ENCODE peak calls at places on chromosomes 2 and 18, in ten cellular contexts. One of them, this sample, is unnamed.

GRCh38 chr2:233409286-233409991 is 55.1 kb downstream of the DGKD start:
- DNase-seq in lung: no peak
- DNase-seq in astrocyte of the spinal cord: no peak
- DNase-seq in body of pancreas: peak
- DNase-seq in dorsolateral prefrontal cortex: no peak
- DNase-seq in right lobe of liver: no peak
- DNase-seq in CD8-positive, alpha-beta T cell: no peak
- DNase-seq in tibial artery: peak
- DNase-seq in astrocyte of the cerebellum: no peak
- DNase-seq in lower lobe of right lung: no peak
- DNase-seq in this sample: no peak

GRCh38 chr2:239829326-239829725 is 195.8 kb downstream of the NDUFA10 start:
- DNase-seq in CD8-positive, alpha-beta T cell: no peak
- DNase-seq in right lobe of liver: peak
- DNase-seq in tibial artery: no peak
- DNase-seq in astrocyte of the cerebellum: no peak
- DNase-seq in astrocyte of the spinal cord: no peak
- DNase-seq in lung: peak
- DNase-seq in body of pancreas: no peak
- DNase-seq in lower lobe of right lung: no peak
- DNase-seq in dorsolateral prefrontal cortex: peak
- DNase-seq in this sample: no peak

GRCh38 chr2:134124047-134124753 is 129.7 kb upstream of the MGAT5 start:
- DNase-seq in astrocyte of the spinal cord: no peak
- DNase-seq in right lobe of liver: no peak
- DNase-seq in tibial artery: no peak
- DNase-seq in body of pancreas: no peak
- DNase-seq in lower lobe of right lung: no peak
- DNase-seq in astrocyte of the cerebellum: no peak
- DNase-seq in dorsolateral prefrontal cortex: no peak
- DNase-seq in CD8-positive, alpha-beta T cell: no peak
- DNase-seq in lung: no peak
- DNase-seq in this sample: no peak

GRCh38 chr2:143787674-143788073 is 658.5 kb downstream of the ARHGAP15 start:
- DNase-seq in CD8-positive, alpha-beta T cell: no peak
- DNase-seq in astrocyte of the cerebellum: no peak
- DNase-seq in lung: no peak
- DNase-seq in tibial artery: no peak
- DNase-seq in astrocyte of the spinal cord: no peak
- DNase-seq in dorsolateral prefrontal cortex: no peak
- DNase-seq in right lobe of liver: no peak
- DNase-seq in body of pancreas: no peak
- DNase-seq in lower lobe of right lung: no peak
- DNase-seq in this sample: no peak

GRCh38 chr2:226184940-226185575 is 614.6 kb downstream of the IRS1 start:
- DNase-seq in astrocyte of the cerebellum: peak
- DNase-seq in lung: no peak
- DNase-seq in astrocyte of the spinal cord: peak
- DNase-seq in body of pancreas: no peak
- DNase-seq in dorsolateral prefrontal cortex: no peak
- DNase-seq in CD8-positive, alpha-beta T cell: no peak
- DNase-seq in tibial artery: no peak
- DNase-seq in right lobe of liver: no peak
- DNase-seq in lower lobe of right lung: no peak
- DNase-seq in this sample: no peak

GRCh38 chr2:143842836-143843235 is 677.1 kb downstream of the ZEB2 start:
- DNase-seq in body of pancreas: no peak
- DNase-seq in tibial artery: no peak
- DNase-seq in CD8-positive, alpha-beta T cell: no peak
- DNase-seq in right lobe of liver: no peak
- DNase-seq in lower lobe of right lung: no peak
- DNase-seq in astrocyte of the cerebellum: no peak
- DNase-seq in lung: no peak
- DNase-seq in dorsolateral prefrontal cortex: no peak
- DNase-seq in astrocyte of the spinal cord: no peak
- DNase-seq in this sample: no peak

GRCh38 chr2:27897755-27898154 is 7.2 kb downstream of the BABAM2 start:
- DNase-seq in tibial artery: no peak
- DNase-seq in astrocyte of the cerebellum: no peak
- DNase-seq in CD8-positive, alpha-beta T cell: no peak
- DNase-seq in body of pancreas: no peak
- DNase-seq in lower lobe of right lung: no peak
- DNase-seq in right lobe of liver: no peak
- DNase-seq in dorsolateral prefrontal cortex: no peak
- DNase-seq in astrocyte of the spinal cord: no peak
- DNase-seq in lung: no peak
- DNase-seq in this sample: no peak

GRCh38 chr2:121196849-121197155 is 88.2 kb downstream of the TFCP2L1 start:
- DNase-seq in CD8-positive, alpha-beta T cell: no peak
- DNase-seq in right lobe of liver: peak
- DNase-seq in astrocyte of the cerebellum: no peak
- DNase-seq in astrocyte of the spinal cord: no peak
- DNase-seq in lower lobe of right lung: no peak
- DNase-seq in dorsolateral prefrontal cortex: no peak
- DNase-seq in lung: no peak
- DNase-seq in tibial artery: no peak
- DNase-seq in body of pancreas: no peak
- DNase-seq in this sample: no peak

GRCh38 chr18:58529714-58530354 is 99.1 kb downstream of the ALPK2 start:
- DNase-seq in tibial artery: peak
- DNase-seq in CD8-positive, alpha-beta T cell: peak
- DNase-seq in lung: no peak
- DNase-seq in body of pancreas: peak
- DNase-seq in right lobe of liver: no peak
- DNase-seq in dorsolateral prefrontal cortex: peak
- DNase-seq in astrocyte of the spinal cord: peak
- DNase-seq in astrocyte of the cerebellum: peak
- DNase-seq in lower lobe of right lung: peak
- DNase-seq in this sample: peak

GRCh38 chr18:42183746-42184145 is 228.7 kb downstream of the PIK3C3 start:
- DNase-seq in right lobe of liver: no peak
- DNase-seq in lung: no peak
- DNase-seq in CD8-positive, alpha-beta T cell: no peak
- DNase-seq in lower lobe of right lung: no peak
- DNase-seq in astrocyte of the cerebellum: peak
- DNase-seq in body of pancreas: no peak
- DNase-seq in tibial artery: no peak
- DNase-seq in dorsolateral prefrontal cortex: no peak
- DNase-seq in astrocyte of the spinal cord: peak
- DNase-seq in this sample: no peak

GRCh38 chr2:122863516-122863915 is 1108.1 kb downstream of the TSN start:
- DNase-seq in right lobe of liver: no peak
- DNase-seq in astrocyte of the spinal cord: no peak
- DNase-seq in lung: no peak
- DNase-seq in astrocyte of the cerebellum: no peak
- DNase-seq in dorsolateral prefrontal cortex: no peak
- DNase-seq in lower lobe of right lung: no peak
- DNase-seq in body of pancreas: no peak
- DNase-seq in CD8-positive, alpha-beta T cell: no peak
- DNase-seq in tibial artery: no peak
- DNase-seq in this sample: peak

GRCh38 chr2:72934683-72935610 is 17.6 kb downstream of the EMX1 start:
- DNase-seq in astrocyte of the cerebellum: no peak
- DNase-seq in body of pancreas: peak
- DNase-seq in lung: no peak
- DNase-seq in astrocyte of the spinal cord: no peak
- DNase-seq in CD8-positive, alpha-beta T cell: no peak
- DNase-seq in dorsolateral prefrontal cortex: no peak
- DNase-seq in right lobe of liver: peak
- DNase-seq in lower lobe of right lung: no peak
- DNase-seq in tibial artery: no peak
- DNase-seq in this sample: peak

GRCh38 chr18:63928331-63928730 is 20.6 kb downstream of the SERPINB10 start:
- DNase-seq in body of pancreas: no peak
- DNase-seq in CD8-positive, alpha-beta T cell: no peak
- DNase-seq in right lobe of liver: no peak
- DNase-seq in astrocyte of the cerebellum: no peak
- DNase-seq in dorsolateral prefrontal cortex: no peak
- DNase-seq in lower lobe of right lung: no peak
- DNase-seq in lung: no peak
- DNase-seq in astrocyte of the spinal cord: no peak
- DNase-seq in tibial artery: no peak
- DNase-seq in this sample: no peak

GRCh38 chr2:60260646-60261296 is 292.7 kb downstream of the BCL11A start:
- DNase-seq in CD8-positive, alpha-beta T cell: no peak
- DNase-seq in body of pancreas: peak
- DNase-seq in astrocyte of the cerebellum: no peak
- DNase-seq in astrocyte of the spinal cord: no peak
- DNase-seq in lung: peak
- DNase-seq in tibial artery: no peak
- DNase-seq in dorsolateral prefrontal cortex: no peak
- DNase-seq in right lobe of liver: peak
- DNase-seq in lower lobe of right lung: peak
- DNase-seq in this sample: no peak

DNA sequence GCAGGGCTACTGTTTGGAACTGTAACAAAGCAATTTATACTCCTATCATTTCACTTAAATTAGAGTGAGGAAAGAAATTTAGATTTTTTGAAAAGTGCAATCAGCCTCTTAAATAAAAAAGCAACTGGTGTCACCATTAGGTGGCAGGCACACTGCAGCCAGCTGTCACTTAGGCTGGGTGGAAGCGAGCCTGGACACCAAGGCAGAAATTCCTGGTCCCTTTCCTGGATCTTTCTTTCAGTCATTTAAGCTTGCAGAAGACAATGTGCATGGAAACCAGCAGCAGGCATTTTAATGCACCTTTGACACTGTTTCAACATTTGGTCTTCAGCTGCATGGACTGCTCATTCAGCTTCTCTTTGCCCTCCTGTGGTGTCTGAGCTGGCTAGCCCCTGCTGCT is 61.0 kb downstream of the AQP4 start:
- DNase-seq in CD8-positive, alpha-beta T cell: no peak
- DNase-seq in astrocyte of the cerebellum: peak
- DNase-seq in lower lobe of right lung: no peak
- DNase-seq in tibial artery: no peak
- DNase-seq in body of pancreas: no peak
- DNase-seq in astrocyte of the spinal cord: peak
- DNase-seq in dorsolateral prefrontal cortex: peak
- DNase-seq in lung: no peak
- DNase-seq in right lobe of liver: no peak
- DNase-seq in this sample: no peak
- TF ChIP-seq CTCF in CD8-positive, alpha-beta T cell: no peak
- TF ChIP-seq CTCF in astrocyte of the cerebellum: peak
- TF ChIP-seq CTCF in lower lobe of right lung: peak
- TF ChIP-seq CTCF in tibial artery: no peak
- TF ChIP-seq CTCF in body of pancreas: peak
- TF ChIP-seq CTCF in astrocyte of the spinal cord: no peak
- TF ChIP-seq CTCF in dorsolateral prefrontal cortex: peak
- TF ChIP-seq CTCF in lung: no peak
- TF ChIP-seq CTCF in right lobe of liver: peak
- TF ChIP-seq CTCF in this sample: peak

DNA sequence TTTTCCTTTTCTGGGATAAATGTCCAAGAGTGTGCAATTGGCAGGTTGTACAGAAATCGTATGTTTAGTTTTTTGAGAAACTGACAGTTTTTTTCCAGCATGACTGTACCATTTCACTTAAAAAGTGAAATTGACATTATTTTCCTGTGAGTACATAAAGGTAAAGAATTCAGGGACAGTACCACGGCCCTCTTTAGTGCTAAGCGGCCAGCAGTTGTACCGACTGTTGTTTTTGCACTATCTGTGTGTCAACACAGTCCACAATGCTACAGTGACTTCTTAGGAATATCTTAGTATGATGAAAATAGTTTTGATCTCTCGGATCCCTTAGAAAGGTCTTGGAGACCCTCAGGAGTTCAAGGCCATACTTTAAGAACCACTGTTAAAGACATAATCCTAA is 2.6 kb downstream of the LIMS1 start:
- DNase-seq in astrocyte of the cerebellum: no peak
- DNase-seq in astrocyte of the spinal cord: no peak
- DNase-seq in tibial artery: no peak
- DNase-seq in dorsolateral prefrontal cortex: no peak
- DNase-seq in lower lobe of right lung: no peak
- DNase-seq in lung: no peak
- DNase-seq in CD8-positive, alpha-beta T cell: no peak
- DNase-seq in right lobe of liver: no peak
- DNase-seq in body of pancreas: no peak
- DNase-seq in this sample: no peak
- TF ChIP-seq CTCF in astrocyte of the cerebellum: no peak
- TF ChIP-seq CTCF in astrocyte of the spinal cord: no peak
- TF ChIP-seq CTCF in tibial artery: no peak
- TF ChIP-seq CTCF in dorsolateral prefrontal cortex: no peak
- TF ChIP-seq CTCF in lower lobe of right lung: no peak
- TF ChIP-seq CTCF in lung: no peak
- TF ChIP-seq CTCF in CD8-positive, alpha-beta T cell: no peak
- TF ChIP-seq CTCF in right lobe of liver: no peak
- TF ChIP-seq CTCF in body of pancreas: no peak
- TF ChIP-seq CTCF in this sample: no peak

GRCh38 chr18:57116598-57117132 is 30.2 kb upstream of the BOD1L2 start:
- DNase-seq in lower lobe of right lung: no peak
- DNase-seq in dorsolateral prefrontal cortex: no peak
- DNase-seq in right lobe of liver: no peak
- DNase-seq in astrocyte of the cerebellum: no peak
- DNase-seq in body of pancreas: no peak
- DNase-seq in tibial artery: no peak
- DNase-seq in CD8-positive, alpha-beta T cell: no peak
- DNase-seq in lung: no peak
- DNase-seq in astrocyte of the spinal cord: no peak
- DNase-seq in this sample: no peak

GRCh38 chr18:57122906-57123510 is 23.9 kb upstream of the BOD1L2 start:
- DNase-seq in lower lobe of right lung: no peak
- DNase-seq in astrocyte of the spinal cord: no peak
- DNase-seq in right lobe of liver: no peak
- DNase-seq in astrocyte of the cerebellum: no peak
- DNase-seq in dorsolateral prefrontal cortex: no peak
- DNase-seq in tibial artery: no peak
- DNase-seq in body of pancreas: no peak
- DNase-seq in lung: no peak
- DNase-seq in CD8-positive, alpha-beta T cell: no peak
- DNase-seq in this sample: no peak

GRCh38 chr18:57125627-57126026 is 21.3 kb upstream of the BOD1L2 start:
- DNase-seq in tibial artery: no peak
- DNase-seq in CD8-positive, alpha-beta T cell: no peak
- DNase-seq in lung: no peak
- DNase-seq in lower lobe of right lung: no peak
- DNase-seq in dorsolateral prefrontal cortex: no peak
- DNase-seq in right lobe of liver: no peak
- DNase-seq in body of pancreas: no peak
- DNase-seq in astrocyte of the spinal cord: no peak
- DNase-seq in astrocyte of the cerebellum: no peak
- DNase-seq in this sample: no peak

GRCh38 chr18:57121542-57122112 is 25.3 kb upstream of the BOD1L2 start:
- DNase-seq in tibial artery: no peak
- DNase-seq in right lobe of liver: no peak
- DNase-seq in lower lobe of right lung: no peak
- DNase-seq in body of pancreas: no peak
- DNase-seq in astrocyte of the cerebellum: no peak
- DNase-seq in lung: no peak
- DNase-seq in CD8-positive, alpha-beta T cell: no peak
- DNase-seq in astrocyte of the spinal cord: no peak
- DNase-seq in dorsolateral prefrontal cortex: no peak
- DNase-seq in this sample: no peak
- TF ChIP-seq CTCF in tibial artery: no peak
- TF ChIP-seq CTCF in right lobe of liver: no peak
- TF ChIP-seq CTCF in lower lobe of right lung: no peak
- TF ChIP-seq CTCF in body of pancreas: no peak
- TF ChIP-seq CTCF in astrocyte of the cerebellum: no peak
- TF ChIP-seq CTCF in lung: no peak
- TF ChIP-seq CTCF in CD8-positive, alpha-beta T cell: no peak
- TF ChIP-seq CTCF in astrocyte of the spinal cord: no peak
- TF ChIP-seq CTCF in dorsolateral prefrontal cortex: no peak
- TF ChIP-seq CTCF in this sample: no peak

GRCh38 chr18:5851998-5852397 is 43.3 kb downstream of the TMEM200C start:
- DNase-seq in astrocyte of the spinal cord: no peak
- DNase-seq in right lobe of liver: no peak
- DNase-seq in body of pancreas: no peak
- DNase-seq in lung: no peak
- DNase-seq in astrocyte of the cerebellum: no peak
- DNase-seq in tibial artery: no peak
- DNase-seq in dorsolateral prefrontal cortex: no peak
- DNase-seq in lower lobe of right lung: no peak
- DNase-seq in CD8-positive, alpha-beta T cell: no peak
- DNase-seq in this sample: no peak
- TF ChIP-seq CTCF in astrocyte of the spinal cord: peak
- TF ChIP-seq CTCF in right lobe of liver: peak
- TF ChIP-seq CTCF in body of pancreas: no peak
- TF ChIP-seq CTCF in lung: no peak
- TF ChIP-seq CTCF in astrocyte of the cerebellum: peak
- TF ChIP-seq CTCF in tibial artery: no peak
- TF ChIP-seq CTCF in dorsolateral prefrontal cortex: peak
- TF ChIP-seq CTCF in lower lobe of right lung: no peak
- TF ChIP-seq CTCF in CD8-positive, alpha-beta T cell: no peak
- TF ChIP-seq CTCF in this sample: peak